ENCODE peak calls at places on chromosomes 1 and 21, in nine cellular contexts. O is tibial nerve, I is spleen, Y is left ventricle myocardium inferior, F is neuronal stem cell, K is ascending aorta, V is testis, E is right cardiac atrium, P is ovary. N is an unnamed sample. For H3K27me3, the result is how much of the 10 kb centered on the place peaks cover.

GRCh38 chr1:17441265-17441992 is 2.0 kb upstream of the RCC2 start:
- DNase-seq in O (no peak), I (no peak), Y (no peak), F (no peak), K (no peak), V (no peak), E (no peak), P (no peak), N (peak)

GRCh38 chr1:9095818-9096217 is 26.4 kb upstream of the SLC2A5 start:
- DNase-seq in O (no peak), I (no peak), Y (no peak), F (no peak), K (no peak), V (no peak), E (no peak), P (no peak), N (no peak)

GRCh38 chr1:162213281-162213909 is 143.9 kb downstream of the NOS1AP start:
- DNase-seq in O (peak), I (no peak), Y (peak), F (peak), K (peak), V (peak), E (peak), P (peak), N (peak)

GRCh38 chr1:145889722-145890121 is 4.1 kb upstream of the ANKRD35 start:
- DNase-seq in O (no peak), I (no peak), Y (no peak), F (no peak), K (no peak), V (no peak), E (no peak), P (no peak), N (no peak)

GRCh38 chr1:168762473-168762872 is 33.5 kb upstream of the DPT start:
- DNase-seq in O (no peak), I (no peak), Y (no peak), F (no peak), K (no peak), V (no peak), E (no peak), P (no peak), N (no peak)

GRCh38 chr1:187491082-187491720 is 662.5 kb downstream of the PLA2G4A start:
- DNase-seq in O (no peak), I (no peak), Y (no peak), F (no peak), K (no peak), V (no peak), E (no peak), P (no peak), N (no peak)

GRCh38 chr21:46636550-46637289 is 1.2 kb downstream of the PRMT2 start:
- DNase-seq in O (no peak), I (no peak), Y (no peak), F (no peak), K (no peak), V (no peak), E (no peak), P (no peak), N (no peak)

GRCh38 chr1:170696591-170697337 is 32.8 kb downstream of the PRRX1 start:
- DNase-seq in O (no peak), I (no peak), Y (no peak), F (no peak), K (no peak), V (no peak), E (no peak), P (no peak), N (no peak)

GRCh38 chr1:63429281-63429680 is 61.9 kb downstream of the ALG6 start:
- DNase-seq in O (no peak), I (no peak), Y (no peak), F (no peak), K (no peak), V (no peak), E (no peak), P (no peak), N (no peak)

DNA sequence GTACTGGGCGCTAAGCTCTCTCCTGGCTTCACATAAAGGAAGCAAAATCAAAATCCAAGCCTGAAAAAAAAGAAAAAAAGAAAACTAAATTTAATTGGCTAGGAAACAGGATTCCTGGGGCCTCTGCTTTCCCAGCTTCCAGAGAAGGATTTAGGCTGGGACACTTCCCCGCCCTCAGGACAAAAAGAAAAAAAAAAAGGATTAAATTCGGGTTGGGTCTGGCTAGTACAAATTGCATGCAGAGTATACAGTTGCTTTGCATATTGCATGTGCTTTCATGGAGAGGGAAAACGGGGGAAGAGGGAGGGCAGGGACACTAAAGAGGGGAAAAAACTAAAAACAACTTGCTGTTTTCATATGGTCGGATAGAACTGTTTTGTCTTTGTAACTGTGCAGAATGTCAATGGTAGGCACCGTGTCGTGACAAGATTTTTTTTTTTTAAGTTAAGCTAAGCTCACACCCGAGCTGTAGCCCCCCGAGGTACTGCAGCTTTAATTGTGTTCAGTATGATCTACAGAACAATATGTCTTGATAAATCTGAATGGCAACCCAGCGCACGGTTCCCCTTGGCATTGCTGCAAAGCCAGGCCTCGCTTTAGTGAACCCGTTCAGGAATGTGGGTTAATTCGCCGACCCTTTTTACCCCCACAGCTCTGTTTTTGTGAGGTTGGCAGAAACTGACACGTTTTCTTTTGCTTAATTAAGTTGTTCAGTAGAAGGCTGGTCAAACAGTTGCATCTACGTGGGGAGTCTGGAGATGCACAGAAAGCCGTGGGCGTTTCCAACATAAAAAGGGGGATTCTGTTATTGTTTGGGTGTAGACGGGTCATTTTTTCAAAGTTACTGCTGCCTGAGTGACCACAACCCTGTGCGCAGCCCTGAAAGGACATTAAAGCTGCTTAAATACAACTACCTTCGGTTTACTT is 43.0 kb downstream of the OLIG1 start:
- DNase-seq in O (no peak), I (no peak), Y (no peak), F (peak), K (no peak), V (no peak), E (no peak), P (no peak), N (no peak)
- H3K4me3 ChIP-seq in O (no peak), I (no peak), Y (no peak), F (no peak), K (no peak), V (no peak), E (no peak), P (no peak), N (no peak)

DNA sequence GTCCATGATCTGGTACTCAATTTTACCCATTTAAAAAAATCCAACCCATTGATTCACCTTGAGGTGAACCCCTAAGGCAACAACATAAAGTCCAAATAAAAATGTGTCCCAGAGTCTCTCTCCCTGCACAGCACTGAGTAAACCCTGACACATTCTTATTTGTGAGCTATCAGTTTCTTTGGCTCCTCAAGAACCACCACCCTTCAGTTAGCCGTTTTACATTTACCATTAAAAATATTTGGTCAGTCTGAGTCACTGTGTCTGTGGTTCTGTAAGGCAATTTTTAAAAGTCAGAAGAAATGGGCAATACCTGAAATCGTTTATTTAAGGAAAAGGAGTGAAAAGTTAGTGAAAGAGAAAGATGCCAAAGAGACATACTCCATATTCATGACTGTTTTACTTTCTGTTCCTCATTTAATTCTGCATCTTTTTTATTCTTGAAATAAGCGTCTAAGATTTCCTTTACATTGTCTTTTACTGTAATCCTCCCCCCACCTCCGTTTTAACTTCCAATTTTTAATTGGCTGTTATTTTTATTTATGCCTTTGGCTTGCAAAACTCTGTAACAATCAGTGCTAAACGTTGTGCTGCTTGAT is 91.7 kb upstream of the IVNS1ABP start:
- DNase-seq in O (no peak), I (no peak), Y (no peak), F (no peak), K (no peak), V (no peak), E (no peak), P (no peak), N (no peak)
- H3K27me3 ChIP-seq in O (under half), I (under half), Y (under half), F (under half), K (under half), V (under half), E (under half), P (under half), N (under half)

GRCh38 chr1:167512262-167512661 is 6.1 kb downstream of the CD247 start:
- DNase-seq in O (no peak), I (no peak), Y (no peak), F (no peak), K (no peak), V (no peak), E (no peak), P (no peak), N (no peak)
- H3K4me3 ChIP-seq in O (no peak), I (no peak), Y (no peak), F (no peak), K (no peak), V (no peak), E (no peak), P (no peak), N (no peak)

DNA sequence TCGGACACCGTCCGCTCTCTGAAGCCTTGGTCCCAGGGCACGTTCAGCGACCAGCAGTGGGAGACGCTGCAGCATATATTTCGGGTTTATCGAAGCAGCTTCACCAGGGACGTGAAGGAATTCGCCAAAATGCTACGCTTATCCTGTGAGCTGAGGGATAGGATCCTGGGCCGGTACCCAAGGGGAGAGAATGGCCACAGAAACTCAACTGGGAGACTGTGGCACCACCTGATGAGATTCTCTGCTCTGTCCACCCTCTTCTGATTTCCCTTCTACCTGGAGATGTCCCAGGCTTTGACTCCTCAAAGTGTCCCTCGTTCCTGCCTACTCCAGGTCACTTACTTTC is 855 bp downstream of the CD1D start:
- DNase-seq in O (no peak), I (no peak), Y (no peak), F (no peak), K (no peak), V (no peak), E (no peak), P (no peak), N (no peak)
- H3K27me3 ChIP-seq in O (under half), I (under half), Y (under half), F (half or more), K (under half), V (under half), E (under half), P (under half), N (under half)

DNA sequence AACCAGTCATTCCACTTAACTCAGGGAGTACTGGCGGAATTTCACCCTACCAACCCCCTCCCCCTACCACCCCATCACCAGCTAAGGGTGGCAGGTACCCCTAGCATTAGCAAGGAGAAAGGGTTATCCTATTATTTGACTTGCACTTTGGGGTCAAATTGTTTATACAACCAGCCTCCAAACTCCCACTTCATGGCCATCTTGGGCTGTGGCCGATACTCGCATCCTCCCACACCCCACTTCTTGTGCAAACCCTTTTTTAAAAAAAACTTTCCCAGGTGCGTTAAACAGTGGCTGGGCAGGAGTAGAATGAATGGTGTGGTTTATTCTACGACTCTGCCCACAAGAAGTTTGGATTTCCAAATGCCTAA is 710 bp upstream of the MRPL24 start:
- DNase-seq in O (no peak), I (no peak), Y (no peak), F (no peak), K (no peak), V (no peak), E (no peak), P (no peak), N (no peak)
- H3K4me3 ChIP-seq in O (peak), I (peak), Y (peak), F (no peak), K (peak), V (peak), E (peak), P (peak), N (no peak)

GRCh38 chr1:115338457-115338820 is 390 bp upstream of the NGF start:
- DNase-seq in O (no peak), I (no peak), Y (no peak), F (no peak), K (no peak), V (no peak), E (no peak), P (peak), N (no peak)
- H3K27me3 ChIP-seq in O (under half), I (under half), Y (under half), F (under half), K (under half), V (under half), E (under half), P (under half), N (under half)

GRCh38 chr1:119115301-119115700 is 25.2 kb downstream of the WARS2 start:
- DNase-seq in O (no peak), I (no peak), Y (no peak), F (no peak), K (no peak), V (no peak), E (no peak), P (no peak), N (no peak)

GRCh38 chr1:119112244-119112643 is 28.2 kb downstream of the WARS2 start:
- DNase-seq in O (no peak), I (no peak), Y (no peak), F (no peak), K (no peak), V (no peak), E (no peak), P (no peak), N (no peak)

GRCh38 chr1:119112791-119113190 is 27.7 kb downstream of the WARS2 start:
- DNase-seq in O (no peak), I (no peak), Y (no peak), F (no peak), K (no peak), V (no peak), E (no peak), P (no peak), N (no peak)

GRCh38 chr1:119116725-119117124 is 23.7 kb downstream of the WARS2 start:
- DNase-seq in O (no peak), I (no peak), Y (no peak), F (no peak), K (no peak), V (no peak), E (no peak), P (no peak), N (no peak)
- H3K4me3 ChIP-seq in O (no peak), I (no peak), Y (no peak), F (no peak), K (no peak), V (no peak), E (no peak), P (no peak), N (no peak)

N was measured in small intestine.